ENCODE peak calls at places on chromosomes 13 and 19, in nine cellular contexts. One of them, this sample, is unnamed.

GRCh38 chr19:33094504-33095067 is 13.6 kb downstream of the GPATCH1 start:
- DNase-seq in activated CD4-positive, alpha-beta memory T cell treated with anti-CD3 and anti-CD28 coated beads, Interleukin-2, amount 10 ng/mL, durations not matched to agents 7 days and 5 days: no peak
- DNase-seq in stimulated activated CD4-positive, alpha-beta T cell treated with anti-CD3 and anti-CD28 coated beads, Interleukin-15, amount 100 ng/mL, for 48 hours: no peak
- DNase-seq in activated T-cell treated with anti-CD3 and anti-CD28 coated beads for 1 hour: no peak
- DNase-seq in G401: no peak
- DNase-seq in pons: no peak
- DNase-seq in LoVo: no peak
- DNase-seq in pancreas: no peak
- DNase-seq in amniotic stem cell: no peak
- DNase-seq in this sample: no peak

GRCh38 chr19:15421726-15422260 is 3.0 kb upstream of the AKAP8L start:
- DNase-seq in activated CD4-positive, alpha-beta memory T cell treated with anti-CD3 and anti-CD28 coated beads, Interleukin-2, amount 10 ng/mL, durations not matched to agents 7 days and 5 days: no peak
- DNase-seq in stimulated activated CD4-positive, alpha-beta T cell treated with anti-CD3 and anti-CD28 coated beads, Interleukin-15, amount 100 ng/mL, for 48 hours: no peak
- DNase-seq in activated T-cell treated with anti-CD3 and anti-CD28 coated beads for 1 hour: no peak
- DNase-seq in G401: peak
- DNase-seq in pons: peak
- DNase-seq in LoVo: no peak
- DNase-seq in pancreas: no peak
- DNase-seq in amniotic stem cell: no peak
- DNase-seq in this sample: no peak

GRCh38 chr19:35533822-35534521 is 716 bp downstream of the GAPDHS start:
- DNase-seq in activated CD4-positive, alpha-beta memory T cell treated with anti-CD3 and anti-CD28 coated beads, Interleukin-2, amount 10 ng/mL, durations not matched to agents 7 days and 5 days: peak
- DNase-seq in stimulated activated CD4-positive, alpha-beta T cell treated with anti-CD3 and anti-CD28 coated beads, Interleukin-15, amount 100 ng/mL, for 48 hours: peak
- DNase-seq in activated T-cell treated with anti-CD3 and anti-CD28 coated beads for 1 hour: peak
- DNase-seq in G401: no peak
- DNase-seq in pons: no peak
- DNase-seq in LoVo: no peak
- DNase-seq in pancreas: no peak
- DNase-seq in amniotic stem cell: no peak
- DNase-seq in this sample: peak

GRCh38 chr19:2478756-2479555 is 3.0 kb downstream of the GADD45B start:
- DNase-seq in activated CD4-positive, alpha-beta memory T cell treated with anti-CD3 and anti-CD28 coated beads, Interleukin-2, amount 10 ng/mL, durations not matched to agents 7 days and 5 days: peak
- DNase-seq in stimulated activated CD4-positive, alpha-beta T cell treated with anti-CD3 and anti-CD28 coated beads, Interleukin-15, amount 100 ng/mL, for 48 hours: peak
- DNase-seq in activated T-cell treated with anti-CD3 and anti-CD28 coated beads for 1 hour: peak
- DNase-seq in G401: no peak
- DNase-seq in pons: peak
- DNase-seq in LoVo: no peak
- DNase-seq in pancreas: peak
- DNase-seq in amniotic stem cell: no peak
- DNase-seq in this sample: peak

GRCh38 chr19:17749912-17750317 is 1.4 kb upstream of the FCHO1 start:
- DNase-seq in activated CD4-positive, alpha-beta memory T cell treated with anti-CD3 and anti-CD28 coated beads, Interleukin-2, amount 10 ng/mL, durations not matched to agents 7 days and 5 days: peak
- DNase-seq in stimulated activated CD4-positive, alpha-beta T cell treated with anti-CD3 and anti-CD28 coated beads, Interleukin-15, amount 100 ng/mL, for 48 hours: peak
- DNase-seq in activated T-cell treated with anti-CD3 and anti-CD28 coated beads for 1 hour: no peak
- DNase-seq in G401: peak
- DNase-seq in pons: peak
- DNase-seq in LoVo: no peak
- DNase-seq in pancreas: no peak
- DNase-seq in amniotic stem cell: no peak
- DNase-seq in this sample: no peak

GRCh38 chr19:49161987-49162386 is 4.4 kb downstream of the TRPM4 start:
- DNase-seq in activated CD4-positive, alpha-beta memory T cell treated with anti-CD3 and anti-CD28 coated beads, Interleukin-2, amount 10 ng/mL, durations not matched to agents 7 days and 5 days: no peak
- DNase-seq in stimulated activated CD4-positive, alpha-beta T cell treated with anti-CD3 and anti-CD28 coated beads, Interleukin-15, amount 100 ng/mL, for 48 hours: no peak
- DNase-seq in activated T-cell treated with anti-CD3 and anti-CD28 coated beads for 1 hour: no peak
- DNase-seq in G401: no peak
- DNase-seq in pons: no peak
- DNase-seq in LoVo: no peak
- DNase-seq in pancreas: no peak
- DNase-seq in amniotic stem cell: no peak
- DNase-seq in this sample: no peak

GRCh38 chr13:77325371-77325941 is 1.4 kb downstream of the MYCBP2 start:
- DNase-seq in activated CD4-positive, alpha-beta memory T cell treated with anti-CD3 and anti-CD28 coated beads, Interleukin-2, amount 10 ng/mL, durations not matched to agents 7 days and 5 days: no peak
- DNase-seq in stimulated activated CD4-positive, alpha-beta T cell treated with anti-CD3 and anti-CD28 coated beads, Interleukin-15, amount 100 ng/mL, for 48 hours: no peak
- DNase-seq in activated T-cell treated with anti-CD3 and anti-CD28 coated beads for 1 hour: no peak
- DNase-seq in G401: peak
- DNase-seq in pons: peak
- DNase-seq in LoVo: no peak
- DNase-seq in pancreas: no peak
- DNase-seq in amniotic stem cell: no peak
- DNase-seq in this sample: no peak

GRCh38 chr13:46778095-46778494 is 18.9 kb downstream of the ESD start:
- DNase-seq in activated CD4-positive, alpha-beta memory T cell treated with anti-CD3 and anti-CD28 coated beads, Interleukin-2, amount 10 ng/mL, durations not matched to agents 7 days and 5 days: no peak
- DNase-seq in stimulated activated CD4-positive, alpha-beta T cell treated with anti-CD3 and anti-CD28 coated beads, Interleukin-15, amount 100 ng/mL, for 48 hours: no peak
- DNase-seq in activated T-cell treated with anti-CD3 and anti-CD28 coated beads for 1 hour: no peak
- DNase-seq in G401: no peak
- DNase-seq in pons: no peak
- DNase-seq in LoVo: no peak
- DNase-seq in pancreas: no peak
- DNase-seq in amniotic stem cell: no peak
- DNase-seq in this sample: no peak

GRCh38 chr13:41488124-41488523 is 30.8 kb downstream of the RGCC start:
- DNase-seq in activated CD4-positive, alpha-beta memory T cell treated with anti-CD3 and anti-CD28 coated beads, Interleukin-2, amount 10 ng/mL, durations not matched to agents 7 days and 5 days: no peak
- DNase-seq in stimulated activated CD4-positive, alpha-beta T cell treated with anti-CD3 and anti-CD28 coated beads, Interleukin-15, amount 100 ng/mL, for 48 hours: no peak
- DNase-seq in activated T-cell treated with anti-CD3 and anti-CD28 coated beads for 1 hour: no peak
- DNase-seq in G401: no peak
- DNase-seq in pons: no peak
- DNase-seq in LoVo: no peak
- DNase-seq in pancreas: no peak
- DNase-seq in amniotic stem cell: no peak
- DNase-seq in this sample: no peak

GRCh38 chr19:49852631-49853126 is 1.7 kb downstream of the PTOV1 start:
- DNase-seq in activated CD4-positive, alpha-beta memory T cell treated with anti-CD3 and anti-CD28 coated beads, Interleukin-2, amount 10 ng/mL, durations not matched to agents 7 days and 5 days: no peak
- DNase-seq in stimulated activated CD4-positive, alpha-beta T cell treated with anti-CD3 and anti-CD28 coated beads, Interleukin-15, amount 100 ng/mL, for 48 hours: no peak
- DNase-seq in activated T-cell treated with anti-CD3 and anti-CD28 coated beads for 1 hour: no peak
- DNase-seq in G401: no peak
- DNase-seq in pons: no peak
- DNase-seq in LoVo: no peak
- DNase-seq in pancreas: no peak
- DNase-seq in amniotic stem cell: no peak
- DNase-seq in this sample: no peak

GRCh38 chr19:42397315-42398166 is 7.4 kb upstream of the CNFN start:
- DNase-seq in activated CD4-positive, alpha-beta memory T cell treated with anti-CD3 and anti-CD28 coated beads, Interleukin-2, amount 10 ng/mL, durations not matched to agents 7 days and 5 days: no peak
- DNase-seq in stimulated activated CD4-positive, alpha-beta T cell treated with anti-CD3 and anti-CD28 coated beads, Interleukin-15, amount 100 ng/mL, for 48 hours: no peak
- DNase-seq in activated T-cell treated with anti-CD3 and anti-CD28 coated beads for 1 hour: no peak
- DNase-seq in G401: peak
- DNase-seq in pons: no peak
- DNase-seq in LoVo: no peak
- DNase-seq in pancreas: no peak
- DNase-seq in amniotic stem cell: no peak
- DNase-seq in this sample: no peak

GRCh38 chr13:97445504-97446187 is 11.7 kb downstream of the RAP2A start:
- DNase-seq in activated CD4-positive, alpha-beta memory T cell treated with anti-CD3 and anti-CD28 coated beads, Interleukin-2, amount 10 ng/mL, durations not matched to agents 7 days and 5 days: no peak
- DNase-seq in stimulated activated CD4-positive, alpha-beta T cell treated with anti-CD3 and anti-CD28 coated beads, Interleukin-15, amount 100 ng/mL, for 48 hours: no peak
- DNase-seq in activated T-cell treated with anti-CD3 and anti-CD28 coated beads for 1 hour: no peak
- DNase-seq in G401: no peak
- DNase-seq in pons: no peak
- DNase-seq in LoVo: no peak
- DNase-seq in pancreas: no peak
- DNase-seq in amniotic stem cell: no peak
- DNase-seq in this sample: no peak

GRCh38 chr19:45922281-45922680 is 7.7 kb upstream of the NANOS2 start:
- DNase-seq in activated CD4-positive, alpha-beta memory T cell treated with anti-CD3 and anti-CD28 coated beads, Interleukin-2, amount 10 ng/mL, durations not matched to agents 7 days and 5 days: no peak
- DNase-seq in stimulated activated CD4-positive, alpha-beta T cell treated with anti-CD3 and anti-CD28 coated beads, Interleukin-15, amount 100 ng/mL, for 48 hours: no peak
- DNase-seq in activated T-cell treated with anti-CD3 and anti-CD28 coated beads for 1 hour: no peak
- DNase-seq in G401: peak
- DNase-seq in pons: no peak
- DNase-seq in LoVo: no peak
- DNase-seq in pancreas: no peak
- DNase-seq in amniotic stem cell: no peak
- DNase-seq in this sample: no peak

GRCh38 chr19:18424122-18424889 is 5.1 kb downstream of the SSBP4 start:
- DNase-seq in activated CD4-positive, alpha-beta memory T cell treated with anti-CD3 and anti-CD28 coated beads, Interleukin-2, amount 10 ng/mL, durations not matched to agents 7 days and 5 days: no peak
- DNase-seq in stimulated activated CD4-positive, alpha-beta T cell treated with anti-CD3 and anti-CD28 coated beads, Interleukin-15, amount 100 ng/mL, for 48 hours: no peak
- DNase-seq in activated T-cell treated with anti-CD3 and anti-CD28 coated beads for 1 hour: no peak
- DNase-seq in G401: no peak
- DNase-seq in pons: no peak
- DNase-seq in LoVo: no peak
- DNase-seq in pancreas: no peak
- DNase-seq in amniotic stem cell: no peak
- DNase-seq in this sample: peak

GRCh38 chr13:103195762-103196161 is 129.5 kb upstream of the SLC10A2 start:
- DNase-seq in activated CD4-positive, alpha-beta memory T cell treated with anti-CD3 and anti-CD28 coated beads, Interleukin-2, amount 10 ng/mL, durations not matched to agents 7 days and 5 days: no peak
- DNase-seq in stimulated activated CD4-positive, alpha-beta T cell treated with anti-CD3 and anti-CD28 coated beads, Interleukin-15, amount 100 ng/mL, for 48 hours: no peak
- DNase-seq in activated T-cell treated with anti-CD3 and anti-CD28 coated beads for 1 hour: no peak
- DNase-seq in G401: no peak
- DNase-seq in pons: no peak
- DNase-seq in LoVo: no peak
- DNase-seq in pancreas: no peak
- DNase-seq in amniotic stem cell: no peak
- DNase-seq in this sample: no peak

GRCh38 chr13:65724261-65724660 is 1505.9 kb downstream of the PCDH9 start:
- DNase-seq in activated CD4-positive, alpha-beta memory T cell treated with anti-CD3 and anti-CD28 coated beads, Interleukin-2, amount 10 ng/mL, durations not matched to agents 7 days and 5 days: no peak
- DNase-seq in stimulated activated CD4-positive, alpha-beta T cell treated with anti-CD3 and anti-CD28 coated beads, Interleukin-15, amount 100 ng/mL, for 48 hours: no peak
- DNase-seq in activated T-cell treated with anti-CD3 and anti-CD28 coated beads for 1 hour: no peak
- DNase-seq in G401: no peak
- DNase-seq in pons: no peak
- DNase-seq in LoVo: no peak
- DNase-seq in pancreas: no peak
- DNase-seq in amniotic stem cell: no peak
- DNase-seq in this sample: no peak

GRCh38 chr19:8088752-8089663 is 36.4 kb downstream of the CCL25 start:
- DNase-seq in activated CD4-positive, alpha-beta memory T cell treated with anti-CD3 and anti-CD28 coated beads, Interleukin-2, amount 10 ng/mL, durations not matched to agents 7 days and 5 days: no peak
- DNase-seq in stimulated activated CD4-positive, alpha-beta T cell treated with anti-CD3 and anti-CD28 coated beads, Interleukin-15, amount 100 ng/mL, for 48 hours: no peak
- DNase-seq in activated T-cell treated with anti-CD3 and anti-CD28 coated beads for 1 hour: no peak
- DNase-seq in G401: no peak
- DNase-seq in pons: no peak
- DNase-seq in LoVo: no peak
- DNase-seq in pancreas: no peak
- DNase-seq in amniotic stem cell: no peak
- DNase-seq in this sample: no peak

GRCh38 chr19:11767633-11768133 is 883 bp downstream of the ZNF441 start:
- DNase-seq in activated CD4-positive, alpha-beta memory T cell treated with anti-CD3 and anti-CD28 coated beads, Interleukin-2, amount 10 ng/mL, durations not matched to agents 7 days and 5 days: peak
- DNase-seq in stimulated activated CD4-positive, alpha-beta T cell treated with anti-CD3 and anti-CD28 coated beads, Interleukin-15, amount 100 ng/mL, for 48 hours: peak
- DNase-seq in activated T-cell treated with anti-CD3 and anti-CD28 coated beads for 1 hour: peak
- DNase-seq in G401: peak
- DNase-seq in pons: peak
- DNase-seq in LoVo: peak
- DNase-seq in pancreas: peak
- DNase-seq in amniotic stem cell: no peak
- DNase-seq in this sample: peak

GRCh38 chr19:31803819-31804446 is 454.7 kb upstream of the TSHZ3 start:
- DNase-seq in activated CD4-positive, alpha-beta memory T cell treated with anti-CD3 and anti-CD28 coated beads, Interleukin-2, amount 10 ng/mL, durations not matched to agents 7 days and 5 days: no peak
- DNase-seq in stimulated activated CD4-positive, alpha-beta T cell treated with anti-CD3 and anti-CD28 coated beads, Interleukin-15, amount 100 ng/mL, for 48 hours: no peak
- DNase-seq in activated T-cell treated with anti-CD3 and anti-CD28 coated beads for 1 hour: no peak
- DNase-seq in G401: no peak
- DNase-seq in pons: no peak
- DNase-seq in LoVo: no peak
- DNase-seq in pancreas: no peak
- DNase-seq in amniotic stem cell: no peak
- DNase-seq in this sample: no peak

GRCh38 chr19:4965061-4965460 is 3.9 kb upstream of the KDM4B start:
- DNase-seq in activated CD4-positive, alpha-beta memory T cell treated with anti-CD3 and anti-CD28 coated beads, Interleukin-2, amount 10 ng/mL, durations not matched to agents 7 days and 5 days: no peak
- DNase-seq in stimulated activated CD4-positive, alpha-beta T cell treated with anti-CD3 and anti-CD28 coated beads, Interleukin-15, amount 100 ng/mL, for 48 hours: no peak
- DNase-seq in activated T-cell treated with anti-CD3 and anti-CD28 coated beads for 1 hour: no peak
- DNase-seq in G401: no peak
- DNase-seq in pons: no peak
- DNase-seq in LoVo: no peak
- DNase-seq in pancreas: no peak
- DNase-seq in amniotic stem cell: no peak
- DNase-seq in this sample: no peak

GRCh38 chr19:40594251-40594650 is 6.9 kb upstream of the LTBP4 start:
- DNase-seq in activated CD4-positive, alpha-beta memory T cell treated with anti-CD3 and anti-CD28 coated beads, Interleukin-2, amount 10 ng/mL, durations not matched to agents 7 days and 5 days: no peak
- DNase-seq in stimulated activated CD4-positive, alpha-beta T cell treated with anti-CD3 and anti-CD28 coated beads, Interleukin-15, amount 100 ng/mL, for 48 hours: no peak
- DNase-seq in activated T-cell treated with anti-CD3 and anti-CD28 coated beads for 1 hour: no peak
- DNase-seq in G401: no peak
- DNase-seq in pons: no peak
- DNase-seq in LoVo: no peak
- DNase-seq in pancreas: no peak
- DNase-seq in amniotic stem cell: no peak
- DNase-seq in this sample: no peak